ENCODE peak calls at places on chromosome 20, in five cellular contexts. One of them, this sample, is unnamed.

GRCh38 chr20:54228841-54229240 is 21.0 kb downstream of the PFDN4 start:
- DNase-seq in ovary: no peak
- DNase-seq in omental fat pad: no peak
- DNase-seq in psoas muscle: no peak
- DNase-seq in AG04450: no peak
- DNase-seq in this sample: peak

GRCh38 chr20:64102647-64103354 is 4.6 kb downstream of the NPBWR2 start:
- DNase-seq in ovary: no peak
- DNase-seq in AG04450: no peak
- DNase-seq in psoas muscle: peak
- DNase-seq in omental fat pad: no peak
- DNase-seq in this sample: no peak

GRCh38 chr20:25317351-25318075 is 69.6 kb downstream of the PYGB start:
- DNase-seq in AG04450: no peak
- DNase-seq in psoas muscle: no peak
- DNase-seq in ovary: peak
- DNase-seq in omental fat pad: peak
- DNase-seq in this sample: no peak

GRCh38 chr20:2515203-2515602 is 6.5 kb upstream of the ZNF343 start:
- DNase-seq in ovary: no peak
- DNase-seq in AG04450: no peak
- DNase-seq in psoas muscle: no peak
- DNase-seq in omental fat pad: no peak
- DNase-seq in this sample: no peak

GRCh38 chr20:61252601-61253263 is 671 bp downstream of the CDH4 start:
- DNase-seq in ovary: no peak
- DNase-seq in omental fat pad: no peak
- DNase-seq in psoas muscle: no peak
- DNase-seq in AG04450: no peak
- DNase-seq in this sample: no peak

GRCh38 chr20:59050437-59050836 is 7.9 kb upstream of the PRELID3B start:
- DNase-seq in psoas muscle: no peak
- DNase-seq in AG04450: no peak
- DNase-seq in ovary: no peak
- DNase-seq in omental fat pad: no peak
- DNase-seq in this sample: no peak

GRCh38 chr20:54103067-54103761 is 32.8 kb upstream of the BCAS1 start:
- DNase-seq in omental fat pad: peak
- DNase-seq in AG04450: no peak
- DNase-seq in psoas muscle: peak
- DNase-seq in ovary: peak
- DNase-seq in this sample: peak

GRCh38 chr20:32592022-32592421 is 6.9 kb upstream of the NOL4L start:
- DNase-seq in AG04450: no peak
- DNase-seq in psoas muscle: no peak
- DNase-seq in omental fat pad: no peak
- DNase-seq in ovary: no peak
- DNase-seq in this sample: no peak

GRCh38 chr20:49405062-49405683 is 77.3 kb downstream of the KCNB1 start:
- DNase-seq in ovary: no peak
- DNase-seq in psoas muscle: no peak
- DNase-seq in AG04450: no peak
- DNase-seq in omental fat pad: no peak
- DNase-seq in this sample: no peak

GRCh38 chr20:35342154-35342769 is 50.0 kb upstream of the FAM83C start:
- DNase-seq in AG04450: no peak
- DNase-seq in omental fat pad: no peak
- DNase-seq in psoas muscle: no peak
- DNase-seq in ovary: no peak
- DNase-seq in this sample: no peak

GRCh38 chr20:48903705-48904104 is 17.8 kb upstream of the ARFGEF2 start:
- DNase-seq in omental fat pad: no peak
- DNase-seq in AG04450: no peak
- DNase-seq in ovary: no peak
- DNase-seq in psoas muscle: no peak
- DNase-seq in this sample: no peak

GRCh38 chr20:51624157-51624731 is 81.7 kb upstream of the NFATC2 start:
- DNase-seq in omental fat pad: no peak
- DNase-seq in ovary: peak
- DNase-seq in psoas muscle: peak
- DNase-seq in AG04450: no peak
- DNase-seq in this sample: peak

GRCh38 chr20:23868321-23868720 is 11.2 kb downstream of the CST5 start:
- DNase-seq in omental fat pad: no peak
- DNase-seq in psoas muscle: no peak
- DNase-seq in AG04450: no peak
- DNase-seq in ovary: no peak
- DNase-seq in this sample: no peak

GRCh38 chr20:33684533-33685327 is 1.5 kb downstream of the E2F1 start:
- DNase-seq in ovary: peak
- DNase-seq in omental fat pad: no peak
- DNase-seq in AG04450: no peak
- DNase-seq in psoas muscle: no peak
- DNase-seq in this sample: no peak

GRCh38 chr20:33059136-33059535 is 5.4 kb downstream of the BPIFB3 start:
- DNase-seq in AG04450: no peak
- DNase-seq in ovary: no peak
- DNase-seq in omental fat pad: no peak
- DNase-seq in psoas muscle: no peak
- DNase-seq in this sample: no peak

GRCh38 chr20:13656721-13657368 is 18.1 kb upstream of the TASP1 start:
- DNase-seq in omental fat pad: no peak
- DNase-seq in AG04450: no peak
- DNase-seq in psoas muscle: no peak
- DNase-seq in ovary: no peak
- DNase-seq in this sample: no peak

GRCh38 chr20:8116067-8116811 is 15.8 kb upstream of the PLCB1 start:
- DNase-seq in psoas muscle: no peak
- DNase-seq in ovary: no peak
- DNase-seq in omental fat pad: no peak
- DNase-seq in AG04450: peak
- DNase-seq in this sample: peak

GRCh38 chr20:62999580-62999979 is 7.2 kb downstream of the BHLHE23 start:
- DNase-seq in AG04450: no peak
- DNase-seq in ovary: no peak
- DNase-seq in psoas muscle: no peak
- DNase-seq in omental fat pad: no peak
- DNase-seq in this sample: no peak

GRCh38 chr20:21099653-21100589 is 6.2 kb downstream of the LINC00237 start:
- DNase-seq in omental fat pad: no peak
- DNase-seq in psoas muscle: peak
- DNase-seq in ovary: no peak
- DNase-seq in AG04450: no peak
- DNase-seq in this sample: no peak

GRCh38 chr20:18388860-18389259 is 78.0 kb downstream of the DZANK1 start:
- DNase-seq in psoas muscle: no peak
- DNase-seq in AG04450: peak
- DNase-seq in omental fat pad: no peak
- DNase-seq in ovary: peak
- DNase-seq in this sample: peak

GRCh38 chr20:32902456-32903420 is 44.0 kb downstream of the EFCAB8 start:
- DNase-seq in AG04450: no peak
- DNase-seq in ovary: no peak
- DNase-seq in psoas muscle: peak
- DNase-seq in omental fat pad: no peak
- DNase-seq in this sample: peak

GRCh38 chr20:47544240-47544639 is 42.6 kb downstream of the NCOA3 start:
- DNase-seq in AG04450: no peak
- DNase-seq in omental fat pad: no peak
- DNase-seq in psoas muscle: no peak
- DNase-seq in ovary: no peak
- DNase-seq in this sample: peak

GRCh38 chr20:19764207-19764606 is 6.1 kb downstream of the RIN2 start:
- DNase-seq in AG04450: no peak
- DNase-seq in ovary: no peak
- DNase-seq in omental fat pad: no peak
- DNase-seq in psoas muscle: no peak
- DNase-seq in this sample: no peak

GRCh38 chr20:53735536-53736050 is 142.0 kb upstream of the ZNF217 start:
- DNase-seq in omental fat pad: no peak
- DNase-seq in ovary: no peak
- DNase-seq in psoas muscle: no peak
- DNase-seq in AG04450: peak
- DNase-seq in this sample: peak

GRCh38 chr20:10020937-10021336 is 13.8 kb upstream of the ANKEF1 start:
- DNase-seq in omental fat pad: no peak
- DNase-seq in AG04450: no peak
- DNase-seq in psoas muscle: no peak
- DNase-seq in ovary: no peak
- DNase-seq in this sample: no peak

GRCh38 chr20:51462566-51463276 is 79.8 kb downstream of the NFATC2 start:
- DNase-seq in psoas muscle: peak
- DNase-seq in ovary: peak
- DNase-seq in omental fat pad: no peak
- DNase-seq in AG04450: no peak
- DNase-seq in this sample: peak

DNA sequence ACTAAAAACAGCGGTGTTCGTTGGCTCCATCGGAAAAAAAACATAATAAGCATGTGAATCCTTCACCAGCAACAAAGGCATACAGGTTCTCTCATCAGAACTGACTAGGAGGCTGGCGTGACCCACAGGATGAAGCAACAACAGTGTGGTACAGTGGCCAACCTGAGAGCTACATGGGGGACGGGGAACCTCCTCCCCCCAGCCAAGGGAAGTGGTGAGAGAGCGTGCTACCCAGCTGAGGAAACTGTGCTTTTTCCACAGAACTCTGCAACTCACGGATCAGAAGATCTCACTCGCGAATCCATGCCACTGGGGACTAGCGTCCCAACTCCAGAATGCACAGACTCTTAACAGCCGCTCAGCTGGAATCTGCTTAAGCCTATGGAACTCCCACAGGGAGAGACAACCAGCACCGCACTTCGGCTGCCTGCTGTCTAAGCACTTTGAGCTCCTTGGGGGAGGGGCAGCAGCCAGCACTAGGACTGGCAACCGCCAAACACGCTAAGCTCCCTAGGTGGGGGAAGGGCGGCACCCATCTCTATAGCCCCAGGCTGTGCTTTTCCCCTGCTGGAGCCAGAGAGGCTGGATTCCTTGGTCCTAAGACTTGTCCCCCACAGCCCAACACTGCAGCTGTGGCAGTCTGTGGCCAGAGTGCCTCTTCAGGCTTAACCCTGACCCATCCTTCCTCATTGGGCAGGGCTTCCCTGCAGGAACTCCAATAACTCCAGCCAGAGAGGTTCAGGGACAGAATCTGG is 538.3 kb upstream of the BTBD3 start:
- DNase-seq in AG04450: no peak
- DNase-seq in omental fat pad: no peak
- DNase-seq in psoas muscle: peak
- DNase-seq in ovary: no peak
- DNase-seq in this sample: no peak
- TF ChIP-seq CTCF in AG04450: no peak
- TF ChIP-seq CTCF in omental fat pad: no peak
- TF ChIP-seq CTCF in psoas muscle: no peak
- TF ChIP-seq CTCF in ovary: no peak
- TF ChIP-seq CTCF in this sample: no peak

GRCh38 chr20:672975-673604 is 2.5 kb downstream of the SCRT2 start:
- DNase-seq in ovary: no peak
- DNase-seq in omental fat pad: no peak
- DNase-seq in psoas muscle: no peak
- DNase-seq in AG04450: no peak
- DNase-seq in this sample: no peak
- TF ChIP-seq CTCF in ovary: no peak
- TF ChIP-seq CTCF in omental fat pad: no peak
- TF ChIP-seq CTCF in psoas muscle: no peak
- TF ChIP-seq CTCF in AG04450: peak
- TF ChIP-seq CTCF in this sample: peak

GRCh38 chr20:4581838-4582237 is 139.9 kb upstream of the PRND start:
- DNase-seq in AG04450: no peak
- DNase-seq in omental fat pad: no peak
- DNase-seq in psoas muscle: no peak
- DNase-seq in ovary: no peak
- DNase-seq in this sample: no peak
- TF ChIP-seq CTCF in AG04450: no peak
- TF ChIP-seq CTCF in omental fat pad: no peak
- TF ChIP-seq CTCF in psoas muscle: no peak
- TF ChIP-seq CTCF in ovary: no peak
- TF ChIP-seq CTCF in this sample: no peak

GRCh38 chr20:43923917-43924316 is 9.3 kb downstream of the TOX2 start:
- DNase-seq in AG04450: no peak
- DNase-seq in psoas muscle: no peak
- DNase-seq in omental fat pad: no peak
- DNase-seq in ovary: no peak
- DNase-seq in this sample: no peak

GRCh38 chr20:43925215-43925614 is 10.6 kb downstream of the TOX2 start:
- DNase-seq in ovary: no peak
- DNase-seq in omental fat pad: no peak
- DNase-seq in AG04450: no peak
- DNase-seq in psoas muscle: no peak
- DNase-seq in this sample: no peak

GRCh38 chr20:43921227-43921780 is 6.7 kb downstream of the TOX2 start:
- DNase-seq in psoas muscle: no peak
- DNase-seq in AG04450: no peak
- DNase-seq in omental fat pad: no peak
- DNase-seq in ovary: no peak
- DNase-seq in this sample: no peak

GRCh38 chr20:43922614-43923013 is 8.0 kb downstream of the TOX2 start:
- DNase-seq in psoas muscle: no peak
- DNase-seq in ovary: no peak
- DNase-seq in omental fat pad: no peak
- DNase-seq in AG04450: no peak
- DNase-seq in this sample: no peak

DNA sequence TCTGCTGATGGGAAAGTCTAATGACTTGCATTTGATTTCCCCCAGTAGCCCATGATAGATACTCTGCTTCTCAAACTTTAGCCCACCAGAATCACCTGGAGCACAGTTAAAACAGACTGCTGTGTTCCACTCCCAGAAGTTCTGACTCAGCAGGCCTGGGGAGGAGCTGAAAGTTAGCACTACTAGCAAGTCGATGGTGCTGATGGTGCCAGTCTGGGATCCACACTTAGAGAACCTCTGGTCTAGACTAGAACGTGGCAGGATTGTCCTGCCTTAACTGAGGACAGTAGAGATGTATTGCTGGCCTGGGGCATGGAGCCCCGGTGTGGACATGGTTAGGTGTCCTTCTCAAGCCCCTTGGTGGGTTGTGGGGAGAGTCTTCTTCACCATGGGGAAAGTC is 8.7 kb downstream of the TOX2 start:
- DNase-seq in AG04450: no peak
- DNase-seq in psoas muscle: no peak
- DNase-seq in ovary: no peak
- DNase-seq in omental fat pad: no peak
- DNase-seq in this sample: no peak
- TF ChIP-seq CTCF in AG04450: no peak
- TF ChIP-seq CTCF in psoas muscle: no peak
- TF ChIP-seq CTCF in ovary: no peak
- TF ChIP-seq CTCF in omental fat pad: no peak
- TF ChIP-seq CTCF in this sample: no peak

GRCh38 chr20:22213271-22213670 is 371.1 kb downstream of the FOXA2 start:
- DNase-seq in psoas muscle: no peak
- DNase-seq in ovary: no peak
- DNase-seq in AG04450: no peak
- DNase-seq in omental fat pad: no peak
- DNase-seq in this sample: no peak
- TF ChIP-seq CTCF in psoas muscle: no peak
- TF ChIP-seq CTCF in ovary: no peak
- TF ChIP-seq CTCF in AG04450: no peak
- TF ChIP-seq CTCF in omental fat pad: no peak
- TF ChIP-seq CTCF in this sample: no peak